ENCODE peak calls at places on chromosome 20, in seven cellular contexts. K, O, P, J, Z, S and G are unnamed samples.

GRCh38 chr20:57953638-57954037 is 243.8 kb upstream of the PMEPA1 start:
- DNase-seq in K (no peak), S (no peak), J (no peak), O (no peak), Z (no peak), P (no peak), G (no peak)

GRCh38 chr20:63844384-63845025 is 13.4 kb upstream of the ZBTB46 start:
- DNase-seq in S (no peak), P (no peak), Z (no peak), J (no peak), K (no peak), O (no peak), G (no peak)

GRCh38 chr20:15449061-15449460 is 1111.6 kb upstream of the FLRT3 start:
- DNase-seq in O (no peak), J (no peak), Z (no peak), S (no peak), K (no peak), P (no peak), G (no peak)

GRCh38 chr20:49978685-49979029 is 4.1 kb upstream of the SNAI1 start:
- DNase-seq in Z (no peak), J (no peak), O (no peak), P (no peak), K (no peak), S (no peak), G (no peak)

GRCh38 chr20:10671221-10671849 is 2.5 kb downstream of the JAG1 start:
- DNase-seq in J (peak; percentile 69), Z (peak; percentile 69), O (peak; percentile 23), S (peak; percentile 71), P (no peak), K (peak; percentile 93), G (peak; percentile 16)

GRCh38 chr20:45098096-45098773 is 2.7 kb downstream of the KCNS1 start:
- DNase-seq in O (no peak), P (no peak), J (no peak), K (no peak), S (peak; percentile 71), Z (peak; percentile 87), G (no peak)

GRCh38 chr20:17822039-17822438 is 122.3 kb downstream of the BANF2 start:
- DNase-seq in P (no peak), S (no peak), K (peak; percentile 87), Z (no peak), J (no peak), O (no peak), G (peak; percentile 94)

GRCh38 chr20:49132995-49133451 is 55.1 kb downstream of the STAU1 start:
- DNase-seq in O (peak; percentile 30), Z (no peak), K (peak; percentile 83), P (peak; percentile 47), J (peak; percentile 28), S (peak; percentile 49), G (peak; percentile 87)

GRCh38 chr20:45283529-45284065 is 23.0 kb upstream of the RBPJL start:
- DNase-seq in S (no peak), P (no peak), Z (no peak), O (no peak), K (no peak), J (no peak), G (no peak)

GRCh38 chr20:33846291-33846916 is 35.3 kb downstream of the CHMP4B start:
- DNase-seq in S (no peak), O (peak; percentile 33), P (no peak), K (no peak), J (no peak), Z (no peak), G (no peak)

GRCh38 chr20:62032606-62033368 is 32.9 kb downstream of the TAF4 start:
- DNase-seq in P (no peak), Z (no peak), O (peak; percentile 52), K (no peak), J (no peak), S (peak; percentile 90), G (no peak)

GRCh38 chr20:58420798-58421496 is 31.9 kb downstream of the VAPB start:
- DNase-seq in K (no peak), S (no peak), Z (no peak), P (peak; percentile 3), J (no peak), O (peak; percentile 56), G (no peak)

GRCh38 chr20:48800227-48800626 is 27.6 kb downstream of the PREX1 start:
- DNase-seq in O (no peak), Z (no peak), P (no peak), K (no peak), S (peak; percentile 38), J (no peak), G (no peak)

GRCh38 chr20:34473262-34473883 is 42.8 kb upstream of the DYNLRB1 start:
- DNase-seq in O (peak; percentile 44), Z (peak; percentile 67), K (peak; percentile 72), J (no peak), S (peak; percentile 73), P (peak; percentile 48), G (peak; percentile 51)

GRCh38 chr20:58349586-58349985 is 39.4 kb upstream of the VAPB start:
- DNase-seq in O (no peak), S (peak; percentile 9), P (no peak), K (no peak), J (no peak), Z (no peak), G (no peak)

GRCh38 chr20:57650756-57651483 is 30.7 kb upstream of the ZBP1 start:
- DNase-seq in Z (no peak), K (no peak), J (no peak), S (peak; percentile 8), O (no peak), P (no peak), G (no peak)

GRCh38 chr20:32697608-32698007 is 23.9 kb upstream of the C20orf203 start:
- DNase-seq in P (no peak), Z (no peak), O (no peak), S (no peak), K (no peak), J (no peak), G (no peak)

GRCh38 chr20:62835931-62836861 is 19.3 kb downstream of the COL9A3 start:
- DNase-seq in K (no peak), Z (no peak), P (no peak), S (peak; percentile 20), J (no peak), O (no peak), G (peak; percentile 76)

GRCh38 chr20:62598761-62599194 is 43.5 kb upstream of the SLCO4A1 start:
- DNase-seq in Z (no peak), O (peak; percentile 96), J (no peak), K (no peak), P (peak; percentile 84), S (no peak), G (peak; percentile 88)

GRCh38 chr20:24489631-24490260 is 20.3 kb downstream of the SYNDIG1 start:
- DNase-seq in K (no peak), Z (no peak), J (no peak), P (no peak), S (no peak), O (no peak), G (no peak)

GRCh38 chr20:48012401-48012974 is 227.2 kb upstream of the SULF2 start:
- DNase-seq in K (peak; percentile 49), J (no peak), P (no peak), O (no peak), Z (no peak), S (peak; percentile 27), G (no peak)

GRCh38 chr20:56537997-56538396 is 5.0 kb downstream of the FAM209B start:
- DNase-seq in S (no peak), P (no peak), K (no peak), J (no peak), Z (no peak), O (no peak), G (no peak)

GRCh38 chr20:34452281-34452982 is 63.8 kb upstream of the DYNLRB1 start:
- DNase-seq in Z (no peak), S (peak; percentile 36), K (no peak), J (no peak), P (no peak), O (no peak), G (no peak)

GRCh38 chr20:46202758-46203509 is 84.8 kb downstream of the CD40 start:
- DNase-seq in K (no peak), J (no peak), P (no peak), Z (no peak), S (peak; percentile 60), O (no peak), G (no peak)

GRCh38 chr20:12528591-12529041 is 480.2 kb upstream of the SPTLC3 start:
- DNase-seq in J (no peak), O (no peak), K (no peak), Z (no peak), P (no peak), S (no peak), G (no peak)
- TF ChIP-seq JUND in J (no peak), O (no peak), K (no peak), Z (no peak), P (no peak), S (no peak), G (no peak)

DNA sequence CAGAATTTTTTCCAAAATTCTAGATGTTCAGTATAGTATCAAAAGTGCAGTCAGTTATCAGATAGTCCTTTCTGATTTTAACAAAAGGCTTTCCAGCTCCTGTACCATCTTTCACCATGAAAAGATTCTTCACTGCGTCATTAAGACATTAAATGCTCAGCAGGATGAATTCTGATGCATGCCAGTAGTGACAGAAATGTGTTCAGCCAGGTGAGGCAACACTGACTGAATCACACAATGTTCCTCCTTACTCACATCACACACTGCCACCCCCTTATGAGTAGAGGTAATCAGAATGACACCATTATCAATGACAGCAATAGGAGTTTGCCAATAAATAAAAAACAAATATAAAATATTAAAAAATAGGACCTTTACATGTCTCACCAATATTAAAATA is 426.6 kb upstream of the PLCB4 start:
- DNase-seq in K (no peak), P (no peak), O (no peak), Z (no peak), J (no peak), S (no peak), G (no peak)
- TF ChIP-seq JUND in K (no peak), P (no peak), O (no peak), Z (no peak), J (no peak), S (no peak), G (no peak)

GRCh38 chr20:54606384-54606783 is 131.0 kb downstream of the DOK5 start:
- DNase-seq in K (no peak), Z (no peak), S (no peak), J (peak; percentile 7), O (no peak), P (no peak), G (no peak)

GRCh38 chr20:54608978-54609377 is 133.6 kb downstream of the DOK5 start:
- DNase-seq in Z (no peak), J (no peak), S (no peak), K (no peak), O (no peak), P (no peak), G (no peak)

GRCh38 chr20:54608039-54608745 is 132.8 kb downstream of the DOK5 start:
- DNase-seq in K (no peak), O (no peak), S (no peak), P (no peak), J (no peak), Z (no peak), G (no peak)

GRCh38 chr20:54611701-54612487 is 136.5 kb downstream of the DOK5 start:
- DNase-seq in O (no peak), Z (no peak), P (no peak), S (no peak), K (no peak), J (no peak), G (no peak)
- TF ChIP-seq JUND in O (no peak), Z (no peak), P (no peak), S (no peak), K (no peak), J (no peak), G (no peak)

DNA sequence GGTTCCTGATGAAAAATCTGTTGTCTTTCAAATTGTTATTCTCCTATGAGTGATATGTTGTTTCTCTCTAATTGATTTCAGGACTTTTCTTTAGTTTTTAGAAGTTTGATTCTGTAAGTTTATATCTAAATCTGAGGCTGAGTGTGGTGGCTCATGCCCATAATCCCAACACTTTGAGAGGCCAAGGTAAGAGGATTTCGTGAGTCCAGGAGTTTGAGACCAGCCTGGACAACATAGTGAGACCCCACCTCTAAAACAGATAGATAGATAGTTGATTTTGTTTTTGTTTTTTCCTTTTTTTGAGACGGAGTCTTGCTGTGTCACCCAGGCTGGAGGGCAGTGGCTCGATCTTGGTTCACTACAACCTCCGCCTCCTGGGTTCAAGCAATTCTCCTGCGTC is 64.6 kb downstream of the PTPRA start:
- DNase-seq in P (no peak), S (no peak), O (no peak), Z (no peak), J (no peak), K (no peak), G (no peak)
- TF ChIP-seq JUND in P (no peak), S (no peak), O (no peak), Z (no peak), J (no peak), K (no peak), G (no peak)